ENCODE peak calls at places on chromosomes 2 and 18, in five cellular contexts. C is PC-9, B is GM23338, U is HepG2, E is neural progenitor cell. S is an unnamed sample.

GRCh38 chr2:168926621-168927386 is 25.7 kb downstream of the G6PC2 start:
- DNase-seq in C (peak), U (no peak), E (no peak), B (no peak), S (no peak)

GRCh38 chr2:10876394-10876793 is 35.3 kb upstream of the KCNF1 start:
- DNase-seq in U (no peak), C (no peak), E (no peak), B (no peak), S (no peak)

GRCh38 chr2:96501471-96501874 is 3.7 kb downstream of the NEURL3 start:
- DNase-seq in B (no peak), C (no peak), E (no peak), U (no peak), S (no peak)

GRCh38 chr18:44917865-44918476 is 237.3 kb downstream of the SETBP1 start:
- DNase-seq in E (no peak), B (no peak), C (no peak), U (peak), S (no peak)

GRCh38 chr2:29110916-29111315 is 4.3 kb upstream of the CLIP4 start:
- DNase-seq in U (no peak), B (no peak), C (no peak), E (no peak), S (peak)

GRCh38 chr2:84631047-84631446 is 114.7 kb downstream of the DNAH6 start:
- DNase-seq in E (peak), U (peak), B (peak), C (no peak), S (peak)

GRCh38 chr18:42192251-42193248 is 237.5 kb downstream of the PIK3C3 start:
- DNase-seq in C (peak), B (no peak), U (peak), E (no peak), S (peak)

GRCh38 chr2:37205689-37206341 is 9.5 kb downstream of the CEBPZOS start:
- DNase-seq in U (no peak), E (peak), B (peak), C (no peak), S (no peak)

GRCh38 chr2:217980591-217980990 is 22.2 kb downstream of the TNS1 start:
- DNase-seq in U (no peak), E (no peak), C (no peak), B (no peak), S (no peak)

GRCh38 chr18:77249583-77250500 is at the start of gene GALR1:
- DNase-seq in U (no peak), B (peak), C (no peak), E (peak), S (no peak)
- TF ChIP-seq EZH2 in U (no peak), B (no peak), C (no peak), E (peak), S (peak)

GRCh38 chr18:35836932-35837331 is 135.5 kb upstream of the RMP24 start:
- DNase-seq in B (no peak), C (no peak), U (no peak), E (no peak), S (no peak)
- H3K27ac ChIP-seq in B (no peak), C (no peak), U (no peak), E (no peak), S (no peak)

GRCh38 chr2:241541564-241542277 is 16.8 kb upstream of the BOK start:
- DNase-seq in U (no peak), B (no peak), C (no peak), E (peak), S (no peak)
- TF ChIP-seq EZH2 in U (no peak), B (no peak), C (no peak), E (peak), S (peak)

GRCh38 chr2:172613610-172614231 is 57.8 kb downstream of the PDK1 start:
- DNase-seq in E (no peak), C (no peak), U (no peak), B (peak), S (no peak)
- H3K27ac ChIP-seq in E (no peak), C (no peak), U (no peak), B (no peak), S (no peak)

GRCh38 chr2:199457147-199458016 is at the start of gene SATB2:
- DNase-seq in B (no peak), C (peak), E (peak), U (no peak), S (peak)
- TF ChIP-seq EZH2 in B (peak), C (no peak), E (peak), U (peak), S (no peak)

DNA sequence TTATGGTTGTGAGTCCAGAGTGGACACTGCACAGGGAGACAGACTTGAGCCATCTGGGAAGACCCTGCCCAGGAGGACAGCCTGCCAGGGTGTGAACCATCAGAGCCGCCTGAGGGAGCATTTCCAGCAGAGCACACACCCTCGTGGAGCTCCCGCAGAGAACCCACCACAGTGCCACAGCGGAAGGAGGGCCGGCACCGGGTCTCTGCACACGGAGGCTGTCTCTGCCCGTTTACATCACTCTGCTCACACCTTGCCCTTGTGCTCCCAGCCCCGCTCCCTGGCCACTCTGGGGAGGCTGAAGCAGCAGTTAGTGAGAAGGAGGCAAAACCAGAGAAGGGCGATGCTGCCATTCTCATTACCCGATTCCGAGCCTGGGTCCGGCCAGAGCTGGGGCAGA is 161.9 kb downstream of the KLHL29 start:
- DNase-seq in C (no peak), E (no peak), U (no peak), B (no peak), S (no peak)
- H3K27ac ChIP-seq in C (no peak), E (no peak), U (no peak), B (no peak), S (no peak)

DNA sequence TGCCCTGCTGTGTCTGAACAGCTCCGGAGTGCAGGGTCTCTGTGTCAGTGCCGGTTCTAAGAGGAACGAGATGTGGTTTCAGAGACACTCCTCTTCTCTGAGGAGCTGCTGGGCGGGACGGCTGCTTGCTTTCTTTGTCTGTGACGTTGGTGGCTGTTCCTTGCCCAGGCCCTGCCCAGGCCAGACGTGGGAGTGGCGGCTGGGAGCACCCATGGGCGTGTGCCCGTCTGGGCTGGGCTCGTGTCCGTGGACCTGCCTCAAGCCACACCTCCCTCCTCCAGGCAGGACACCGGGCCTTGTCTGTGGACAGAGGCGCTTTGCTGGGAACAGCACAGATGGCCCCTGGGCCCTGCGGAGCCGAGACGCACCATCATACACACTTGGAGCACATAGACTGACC is 45.0 kb downstream of the NFATC1 start:
- DNase-seq in U (no peak), E (no peak), C (peak), B (no peak), S (no peak)
- TF ChIP-seq EZH2 in U (no peak), E (no peak), C (no peak), B (no peak), S (no peak)

GRCh38 chr2:42057902-42058450 is 10.2 kb downstream of the PKDCC start:
- DNase-seq in B (no peak), U (no peak), E (peak), C (no peak), S (no peak)

GRCh38 chr2:42060718-42061619 is 13.1 kb downstream of the PKDCC start:
- DNase-seq in E (peak), U (no peak), C (no peak), B (no peak), S (no peak)

GRCh38 chr2:42061839-42062238 is 14.0 kb downstream of the PKDCC start:
- DNase-seq in B (no peak), U (no peak), E (no peak), C (no peak), S (no peak)

GRCh38 chr2:42059261-42059898 is 11.6 kb downstream of the PKDCC start:
- DNase-seq in E (no peak), U (no peak), C (no peak), B (no peak), S (no peak)

DNA sequence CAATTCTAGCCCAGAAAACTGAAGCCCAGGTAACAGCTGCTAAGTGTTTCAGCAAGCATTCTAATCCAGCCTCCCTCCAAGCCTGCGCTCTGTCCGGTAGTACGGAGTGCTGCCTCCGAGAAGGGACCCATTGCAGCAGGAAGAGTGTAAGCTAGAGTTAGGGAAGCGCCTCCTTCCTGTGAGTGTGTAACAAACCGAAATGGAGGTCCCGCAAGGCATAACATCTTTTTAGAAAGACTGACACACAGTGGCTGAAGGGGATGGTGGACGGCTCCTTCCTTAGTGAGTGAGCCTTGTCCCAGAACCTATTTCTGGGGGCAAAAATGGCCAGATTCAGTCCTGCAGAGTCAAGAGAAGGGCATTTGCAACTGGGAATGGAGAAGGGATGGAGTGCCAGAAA is 12.2 kb downstream of the PKDCC start:
- DNase-seq in B (no peak), U (no peak), C (no peak), E (no peak), S (no peak)
- H3K27ac ChIP-seq in B (no peak), U (no peak), C (no peak), E (no peak), S (no peak)

GRCh38 chr2:222318712-222319575 is 20.1 kb upstream of the PAX3 start:
- DNase-seq in B (peak), C (peak), E (peak), U (no peak), S (no peak)

GRCh38 chr2:222322241-222322640 is 23.4 kb upstream of the PAX3 start:
- DNase-seq in U (no peak), B (no peak), C (no peak), E (no peak), S (no peak)

GRCh38 chr2:222318026-222318711 is 19.4 kb upstream of the PAX3 start:
- DNase-seq in U (peak), E (peak), C (peak), B (peak), S (peak)

GRCh38 chr2:222319576-222320440 is 21.0 kb upstream of the PAX3 start:
- DNase-seq in U (no peak), E (no peak), B (peak), C (peak), S (no peak)

GRCh38 chr2:222320441-222321395 is 21.9 kb upstream of the PAX3 start:
- DNase-seq in E (peak), C (no peak), U (no peak), B (peak), S (no peak)
- TF ChIP-seq EZH2 in E (peak), C (no peak), U (peak), B (peak), S (peak)

GRCh38 chr2:47014564-47015051 is 99.0 kb upstream of the MCFD2 start:
- DNase-seq in E (no peak), U (no peak), C (no peak), B (no peak), S (no peak)
- H3K27ac ChIP-seq in E (no peak), U (no peak), C (peak), B (no peak), S (no peak)

S was measured in astrocyte.